ENCODE peak calls at places on chromosomes 2 and 18, in nine cellular contexts. One of them, this sample, is unnamed.

GRCh38 chr2:156526950-156527636 is 90.9 kb downstream of the GPD2 start:
- DNase-seq in neuronal stem cell: no peak
- DNase-seq in endodermal cell: no peak
- DNase-seq in fibroblast of lung: no peak
- DNase-seq in mesendoderm: no peak
- DNase-seq in body of pancreas: no peak
- DNase-seq in GM23338: no peak
- DNase-seq in BJ: no peak
- DNase-seq in neural progenitor cell: no peak
- DNase-seq in this sample: no peak

GRCh38 chr2:134502090-134502487 is 216.7 kb downstream of the TMEM163 start:
- DNase-seq in neuronal stem cell: no peak
- DNase-seq in endodermal cell: no peak
- DNase-seq in fibroblast of lung: no peak
- DNase-seq in mesendoderm: no peak
- DNase-seq in body of pancreas: no peak
- DNase-seq in GM23338: no peak
- DNase-seq in BJ: no peak
- DNase-seq in neural progenitor cell: no peak
- DNase-seq in this sample: no peak

GRCh38 chr18:3526421-3527354 is 76.7 kb downstream of the TGIF1 start:
- DNase-seq in neuronal stem cell: peak; percentile 44
- DNase-seq in endodermal cell: no peak
- DNase-seq in fibroblast of lung: peak; percentile 48
- DNase-seq in mesendoderm: peak; percentile 84
- DNase-seq in body of pancreas: no peak
- DNase-seq in GM23338: peak; percentile 79
- DNase-seq in BJ: no peak
- DNase-seq in neural progenitor cell: peak; percentile 65
- DNase-seq in this sample: peak; percentile 27

GRCh38 chr2:9474361-9475117 is at the start of gene IAH1:
- DNase-seq in neuronal stem cell: no peak
- DNase-seq in endodermal cell: peak; percentile 77
- DNase-seq in fibroblast of lung: peak; percentile 29
- DNase-seq in mesendoderm: peak; percentile 36
- DNase-seq in body of pancreas: peak; percentile 50
- DNase-seq in GM23338: peak; percentile 54
- DNase-seq in BJ: no peak
- DNase-seq in neural progenitor cell: peak; percentile 59
- DNase-seq in this sample: peak; percentile 82

GRCh38 chr2:209578394-209579006 is 154.7 kb downstream of the MAP2 start:
- DNase-seq in neuronal stem cell: no peak
- DNase-seq in endodermal cell: no peak
- DNase-seq in fibroblast of lung: no peak
- DNase-seq in mesendoderm: peak; percentile 49
- DNase-seq in body of pancreas: no peak
- DNase-seq in GM23338: peak; percentile 14
- DNase-seq in BJ: no peak
- DNase-seq in neural progenitor cell: no peak
- DNase-seq in this sample: no peak

GRCh38 chr2:171244466-171244969 is 83.8 kb upstream of the TLK1 start:
- DNase-seq in neuronal stem cell: no peak
- DNase-seq in endodermal cell: no peak
- DNase-seq in fibroblast of lung: peak; percentile 43
- DNase-seq in mesendoderm: peak; percentile 56
- DNase-seq in body of pancreas: no peak
- DNase-seq in GM23338: no peak
- DNase-seq in BJ: peak; percentile 44
- DNase-seq in neural progenitor cell: no peak
- DNase-seq in this sample: no peak

GRCh38 chr2:50613161-50613560 is 418.8 kb downstream of the NRXN1 start:
- DNase-seq in neuronal stem cell: no peak
- DNase-seq in endodermal cell: no peak
- DNase-seq in fibroblast of lung: peak; percentile 10
- DNase-seq in mesendoderm: no peak
- DNase-seq in body of pancreas: no peak
- DNase-seq in GM23338: no peak
- DNase-seq in BJ: no peak
- DNase-seq in neural progenitor cell: no peak
- DNase-seq in this sample: no peak

GRCh38 chr2:172065086-172065485 is 20.2 kb upstream of the DLX1 start:
- DNase-seq in neuronal stem cell: no peak
- DNase-seq in endodermal cell: no peak
- DNase-seq in fibroblast of lung: no peak
- DNase-seq in mesendoderm: no peak
- DNase-seq in body of pancreas: no peak
- DNase-seq in GM23338: no peak
- DNase-seq in BJ: no peak
- DNase-seq in neural progenitor cell: no peak
- DNase-seq in this sample: no peak

GRCh38 chr2:46167406-46167805 is 129.8 kb upstream of the EPAS1 start:
- DNase-seq in neuronal stem cell: no peak
- DNase-seq in endodermal cell: no peak
- DNase-seq in fibroblast of lung: no peak
- DNase-seq in mesendoderm: no peak
- DNase-seq in body of pancreas: no peak
- DNase-seq in GM23338: no peak
- DNase-seq in BJ: no peak
- DNase-seq in neural progenitor cell: no peak
- DNase-seq in this sample: no peak

GRCh38 chr2:168573128-168573903 is 117.2 kb downstream of the CERS6 start:
- DNase-seq in neuronal stem cell: no peak
- DNase-seq in endodermal cell: no peak
- DNase-seq in fibroblast of lung: peak; percentile 61
- DNase-seq in mesendoderm: peak; percentile 15
- DNase-seq in body of pancreas: no peak
- DNase-seq in GM23338: no peak
- DNase-seq in BJ: no peak
- DNase-seq in neural progenitor cell: no peak
- DNase-seq in this sample: no peak

GRCh38 chr2:188949046-188949818 is 24.9 kb upstream of the COL3A1 start:
- DNase-seq in neuronal stem cell: no peak
- DNase-seq in endodermal cell: no peak
- DNase-seq in fibroblast of lung: no peak
- DNase-seq in mesendoderm: no peak
- DNase-seq in body of pancreas: no peak
- DNase-seq in GM23338: peak; percentile 6
- DNase-seq in BJ: no peak
- DNase-seq in neural progenitor cell: no peak
- DNase-seq in this sample: no peak

GRCh38 chr2:200258881-200259576 is 47.5 kb upstream of the SPATS2L start:
- DNase-seq in neuronal stem cell: no peak
- DNase-seq in endodermal cell: no peak
- DNase-seq in fibroblast of lung: no peak
- DNase-seq in mesendoderm: no peak
- DNase-seq in body of pancreas: peak; percentile 18
- DNase-seq in GM23338: no peak
- DNase-seq in BJ: no peak
- DNase-seq in neural progenitor cell: no peak
- DNase-seq in this sample: no peak

GRCh38 chr2:200263279-200263678 is 43.2 kb upstream of the SPATS2L start:
- DNase-seq in neuronal stem cell: no peak
- DNase-seq in endodermal cell: no peak
- DNase-seq in fibroblast of lung: no peak
- DNase-seq in mesendoderm: no peak
- DNase-seq in body of pancreas: no peak
- DNase-seq in GM23338: no peak
- DNase-seq in BJ: no peak
- DNase-seq in neural progenitor cell: no peak
- DNase-seq in this sample: no peak

GRCh38 chr2:200257570-200257969 is 48.9 kb upstream of the SPATS2L start:
- DNase-seq in neuronal stem cell: no peak
- DNase-seq in endodermal cell: no peak
- DNase-seq in fibroblast of lung: no peak
- DNase-seq in mesendoderm: no peak
- DNase-seq in body of pancreas: peak; percentile 82
- DNase-seq in GM23338: no peak
- DNase-seq in BJ: no peak
- DNase-seq in neural progenitor cell: no peak
- DNase-seq in this sample: no peak

GRCh38 chr2:200262047-200262446 is 44.4 kb upstream of the SPATS2L start:
- DNase-seq in neuronal stem cell: no peak
- DNase-seq in endodermal cell: no peak
- DNase-seq in fibroblast of lung: no peak
- DNase-seq in mesendoderm: no peak
- DNase-seq in body of pancreas: no peak
- DNase-seq in GM23338: no peak
- DNase-seq in BJ: no peak
- DNase-seq in neural progenitor cell: no peak
- DNase-seq in this sample: no peak

DNA sequence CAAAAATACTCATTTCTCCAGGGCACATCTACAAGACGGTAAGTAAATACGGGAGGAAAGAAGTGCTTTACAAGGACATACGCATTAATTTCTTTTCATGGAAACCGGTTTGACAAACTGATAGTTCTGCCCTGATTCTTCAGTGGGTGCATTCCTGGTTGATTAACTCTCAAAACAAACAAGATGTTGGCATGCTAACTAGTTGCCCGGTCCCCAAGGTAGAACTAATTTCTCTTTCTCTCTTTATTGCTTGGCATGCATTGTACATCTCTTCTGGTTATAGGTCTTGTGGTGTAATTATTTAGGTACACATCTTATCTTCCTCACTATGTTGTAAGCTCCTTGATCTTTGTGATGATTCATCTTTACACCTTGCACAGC is 46.9 kb upstream of the SPATS2L start:
- DNase-seq in neuronal stem cell: no peak
- DNase-seq in endodermal cell: no peak
- DNase-seq in fibroblast of lung: no peak
- DNase-seq in mesendoderm: no peak
- DNase-seq in body of pancreas: no peak
- DNase-seq in GM23338: no peak
- DNase-seq in BJ: no peak
- DNase-seq in neural progenitor cell: no peak
- DNase-seq in this sample: no peak
- H3K4me3 ChIP-seq in neuronal stem cell: no peak overlapping the region
- H3K4me3 ChIP-seq in endodermal cell: no peak overlapping the region
- H3K4me3 ChIP-seq in fibroblast of lung: no peak overlapping the region
- H3K4me3 ChIP-seq in mesendoderm: no peak overlapping the region
- H3K4me3 ChIP-seq in body of pancreas: no peak overlapping the region
- H3K4me3 ChIP-seq in GM23338: no peak overlapping the region
- H3K4me3 ChIP-seq in BJ: no peak overlapping the region
- H3K4me3 ChIP-seq in neural progenitor cell: no peak overlapping the region
- H3K4me3 ChIP-seq in this sample: no peak overlapping the region

DNA sequence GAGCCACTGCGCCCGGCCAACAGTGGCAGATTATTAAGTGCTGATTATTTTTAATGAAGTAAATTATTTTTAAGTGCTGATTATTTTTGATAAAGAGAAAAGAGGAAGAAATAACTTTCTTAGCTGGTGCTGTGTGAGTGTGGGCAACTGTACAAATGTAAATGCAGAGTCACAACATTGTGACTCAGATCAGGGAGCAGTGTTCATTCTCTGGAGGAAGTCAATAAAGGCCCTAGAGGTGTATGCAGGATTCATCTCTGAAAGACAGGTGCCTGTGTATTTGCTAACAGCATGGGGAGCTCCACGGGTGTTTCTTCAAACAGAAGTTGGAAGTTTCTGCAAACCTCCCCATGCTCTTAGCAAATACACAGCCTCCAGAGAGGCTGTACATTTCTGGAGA is 6.2 kb downstream of the KRTCAP3 start:
- DNase-seq in neuronal stem cell: no peak
- DNase-seq in endodermal cell: no peak
- DNase-seq in fibroblast of lung: no peak
- DNase-seq in mesendoderm: no peak
- DNase-seq in body of pancreas: no peak
- DNase-seq in GM23338: no peak
- DNase-seq in BJ: no peak
- DNase-seq in neural progenitor cell: no peak
- DNase-seq in this sample: no peak
- H3K36me3 ChIP-seq in neuronal stem cell: peaks cover 74% of the 10 kb centered on the region
- H3K36me3 ChIP-seq in endodermal cell: peaks cover 24% of the 10 kb centered on the region
- H3K36me3 ChIP-seq in fibroblast of lung: peaks cover 7% of the 10 kb centered on the region
- H3K36me3 ChIP-seq in mesendoderm: peaks cover 3% of the 10 kb centered on the region
- H3K36me3 ChIP-seq in body of pancreas: no peaks in the 10 kb centered on the region
- H3K36me3 ChIP-seq in GM23338: no peaks in the 10 kb centered on the region
- H3K36me3 ChIP-seq in BJ: peaks cover 6% of the 10 kb centered on the region
- H3K36me3 ChIP-seq in neural progenitor cell: no peaks in the 10 kb centered on the region
- H3K36me3 ChIP-seq in this sample: peaks cover 2% of the 10 kb centered on the region

GRCh38 chr2:240793313-240794177 is 26.5 kb downstream of the KIF1A start:
- DNase-seq in neuronal stem cell: no peak
- DNase-seq in endodermal cell: no peak
- DNase-seq in fibroblast of lung: no peak
- DNase-seq in mesendoderm: no peak
- DNase-seq in body of pancreas: no peak
- DNase-seq in GM23338: no peak
- DNase-seq in BJ: no peak
- DNase-seq in neural progenitor cell: no peak
- DNase-seq in this sample: no peak
- H3K27me3 ChIP-seq in neuronal stem cell: no peaks in the 10 kb centered on the region
- H3K27me3 ChIP-seq in endodermal cell: no peaks in the 10 kb centered on the region
- H3K27me3 ChIP-seq in fibroblast of lung: peaks cover under 1% of the 10 kb centered on the region
- H3K27me3 ChIP-seq in mesendoderm: no peaks in the 10 kb centered on the region
- H3K27me3 ChIP-seq in body of pancreas: no peaks in the 10 kb centered on the region
- H3K27me3 ChIP-seq in GM23338: no peaks in the 10 kb centered on the region
- H3K27me3 ChIP-seq in BJ: peaks cover 1% of the 10 kb centered on the region
- H3K27me3 ChIP-seq in neural progenitor cell: no peaks in the 10 kb centered on the region
- H3K27me3 ChIP-seq in this sample: no peaks in the 10 kb centered on the region

GRCh38 chr2:62202729-62203128 is 6.8 kb downstream of the B3GNT2 start:
- DNase-seq in neuronal stem cell: no peak
- DNase-seq in endodermal cell: peak; percentile 40
- DNase-seq in fibroblast of lung: no peak
- DNase-seq in mesendoderm: no peak
- DNase-seq in body of pancreas: no peak
- DNase-seq in GM23338: no peak
- DNase-seq in BJ: no peak
- DNase-seq in neural progenitor cell: no peak
- DNase-seq in this sample: no peak

GRCh38 chr2:62204998-62205496 is 9.1 kb downstream of the B3GNT2 start:
- DNase-seq in neuronal stem cell: no peak
- DNase-seq in endodermal cell: peak; percentile 31
- DNase-seq in fibroblast of lung: no peak
- DNase-seq in mesendoderm: no peak
- DNase-seq in body of pancreas: no peak
- DNase-seq in GM23338: no peak
- DNase-seq in BJ: no peak
- DNase-seq in neural progenitor cell: no peak
- DNase-seq in this sample: no peak

GRCh38 chr2:62202019-62202722 is 6.3 kb downstream of the B3GNT2 start:
- DNase-seq in neuronal stem cell: no peak
- DNase-seq in endodermal cell: peak; percentile 43
- DNase-seq in fibroblast of lung: no peak
- DNase-seq in mesendoderm: no peak
- DNase-seq in body of pancreas: no peak
- DNase-seq in GM23338: no peak
- DNase-seq in BJ: no peak
- DNase-seq in neural progenitor cell: no peak
- DNase-seq in this sample: no peak

GRCh38 chr2:62205554-62205953 is 9.6 kb downstream of the B3GNT2 start:
- DNase-seq in neuronal stem cell: no peak
- DNase-seq in endodermal cell: peak; percentile 49
- DNase-seq in fibroblast of lung: no peak
- DNase-seq in mesendoderm: no peak
- DNase-seq in body of pancreas: no peak
- DNase-seq in GM23338: peak; percentile 28
- DNase-seq in BJ: no peak
- DNase-seq in neural progenitor cell: no peak
- DNase-seq in this sample: no peak

DNA sequence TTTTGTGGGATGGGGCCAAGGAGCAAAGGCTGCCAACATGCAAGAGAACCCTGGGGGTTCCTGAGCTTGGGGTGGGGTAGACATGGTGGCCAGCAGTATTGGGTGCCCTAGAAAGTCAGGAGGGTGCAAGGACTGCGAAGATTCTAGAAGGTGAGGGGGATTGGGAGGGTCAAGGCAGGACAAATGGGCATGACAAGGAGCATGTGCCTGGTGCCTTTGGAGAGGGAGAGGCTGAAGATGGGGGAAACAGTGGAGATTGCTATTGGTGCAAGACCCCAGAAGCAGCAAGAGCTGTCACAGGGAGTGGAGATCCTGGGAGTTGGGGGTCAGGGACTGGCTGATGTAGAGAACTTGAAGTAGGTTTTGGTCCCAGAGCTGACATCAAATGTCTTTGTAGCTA is 7.5 kb downstream of the B3GNT2 start:
- DNase-seq in neuronal stem cell: no peak
- DNase-seq in endodermal cell: peak; percentile 32
- DNase-seq in fibroblast of lung: no peak
- DNase-seq in mesendoderm: no peak
- DNase-seq in body of pancreas: no peak
- DNase-seq in GM23338: no peak
- DNase-seq in BJ: no peak
- DNase-seq in neural progenitor cell: no peak
- DNase-seq in this sample: no peak
- H3K4me3 ChIP-seq in neuronal stem cell: no peak overlapping the region
- H3K4me3 ChIP-seq in endodermal cell: peak overlapping the region; percentile 93
- H3K4me3 ChIP-seq in fibroblast of lung: no peak overlapping the region
- H3K4me3 ChIP-seq in mesendoderm: no peak overlapping the region
- H3K4me3 ChIP-seq in body of pancreas: no peak overlapping the region
- H3K4me3 ChIP-seq in GM23338: no peak overlapping the region
- H3K4me3 ChIP-seq in BJ: no peak overlapping the region
- H3K4me3 ChIP-seq in neural progenitor cell: no peak overlapping the region
- H3K4me3 ChIP-seq in this sample: no peak overlapping the region